ENCODE peak calls at places on chromosomes 6 and 20, in six cellular contexts. O, P, F, Z, J and N are unnamed samples.

GRCh38 chr6:125738276-125738675 is 11.2 kb upstream of the HEY2 start:
- DNase-seq in Z (no peak), F (no peak), P (no peak), J (no peak), O (no peak), N (no peak)

GRCh38 chr6:139659196-139659595 is 284.7 kb upstream of the CITED2 start:
- DNase-seq in J (no peak), O (no peak), F (no peak), P (no peak), Z (no peak), N (no peak)

GRCh38 chr6:80233955-80234354 is 127.5 kb downstream of the BCKDHB start:
- DNase-seq in O (no peak), Z (no peak), F (no peak), J (no peak), P (no peak), N (no peak)

GRCh38 chr6:110270166-110270565 is 88.0 kb downstream of the METTL24 start:
- DNase-seq in J (no peak), P (peak; percentile 70), Z (no peak), F (peak; percentile 1), O (peak; percentile 0), N (peak; percentile 22)

GRCh38 chr6:169723991-169724553 is at the start of gene PHF10:
- DNase-seq in P (no peak), Z (no peak), O (peak; percentile 19), J (no peak), F (no peak), N (peak; percentile 62)

GRCh38 chr6:77403424-77403823 is 59.9 kb downstream of the HTR1B start:
- DNase-seq in J (no peak), F (peak; percentile 55), Z (peak; percentile 44), P (no peak), O (peak; percentile 32), N (peak; percentile 67)

GRCh38 chr6:90401933-90402830 is 105.5 kb upstream of the BACH2 start:
- DNase-seq in F (peak; percentile 7), O (no peak), P (no peak), Z (no peak), J (no peak), N (no peak)

GRCh38 chr20:1478566-1478965 is 11.9 kb upstream of the NSFL1C start:
- DNase-seq in P (no peak), Z (peak; percentile 96), O (peak; percentile 69), F (peak; percentile 52), J (no peak), N (peak; percentile 82)

GRCh38 chr6:157651731-157652490 is 171.1 kb upstream of the SNX9 start:
- DNase-seq in J (no peak), O (no peak), P (no peak), Z (no peak), F (no peak), N (no peak)

GRCh38 chr6:3888153-3888957 is 39.2 kb downstream of the FAM50B start:
- DNase-seq in P (no peak), O (no peak), F (no peak), Z (no peak), J (no peak), N (peak; percentile 21)

GRCh38 chr20:13613917-13614316 is 24.8 kb downstream of the TASP1 start:
- DNase-seq in F (no peak), Z (no peak), P (no peak), J (peak; percentile 35), O (peak; percentile 67), N (peak; percentile 8)

GRCh38 chr20:1391640-1392442 is 1.0 kb downstream of the FKBP1A start:
- DNase-seq in O (peak; percentile 48), J (no peak), Z (peak; percentile 64), F (peak; percentile 43), P (peak; percentile 73), N (peak; percentile 48)

GRCh38 chr20:53829086-53829703 is 235.6 kb upstream of the ZNF217 start:
- DNase-seq in O (peak; percentile 97), F (peak; percentile 97), Z (peak; percentile 90), P (no peak), J (no peak), N (peak; percentile 99)

GRCh38 chr6:28537509-28538140 is 11.9 kb downstream of the GPX5 start:
- DNase-seq in J (no peak), Z (peak; percentile 75), P (peak; percentile 90), F (peak; percentile 4), O (peak; percentile 31), N (peak; percentile 2)

GRCh38 chr6:21360353-21360752 is 233.2 kb upstream of the SOX4 start:
- DNase-seq in J (no peak), F (no peak), P (peak; percentile 85), Z (peak; percentile 42), O (no peak), N (no peak)

GRCh38 chr6:24659547-24659946 is 7.2 kb downstream of the TDP2 start:
- DNase-seq in Z (no peak), J (no peak), P (no peak), F (peak; percentile 23), O (no peak), N (peak; percentile 41)

GRCh38 chr6:168681748-168682147 is 240.8 kb downstream of the SMOC2 start:
- DNase-seq in O (no peak), P (no peak), J (no peak), F (no peak), Z (no peak), N (no peak)
- H3K9me3 ChIP-seq in O (no peaks in the 10 kb centered on the region), P (no peaks in the 10 kb centered on the region), J (no peaks in the 10 kb centered on the region), F (peaks cover 31% of the 10 kb centered on the region), Z (peaks cover 23% of the 10 kb centered on the region), N (no peaks in the 10 kb centered on the region)

GRCh38 chr20:41006126-41006935 is 22.3 kb upstream of the TOP1 start:
- DNase-seq in J (no peak), P (no peak), Z (no peak), F (no peak), O (no peak), N (no peak)

GRCh38 chr20:41006936-41007871 is 21.4 kb upstream of the TOP1 start:
- DNase-seq in J (peak; percentile 52), Z (no peak), P (no peak), O (no peak), F (no peak), N (no peak)

GRCh38 chr20:41005361-41005729 is 23.3 kb upstream of the TOP1 start:
- DNase-seq in J (no peak), O (peak; percentile 95), P (no peak), F (peak; percentile 98), Z (peak; percentile 91), N (peak; percentile 94)

GRCh38 chr20:41011551-41012067 is 17.0 kb upstream of the TOP1 start:
- DNase-seq in P (no peak), Z (no peak), O (no peak), F (no peak), J (no peak), N (no peak)

DNA sequence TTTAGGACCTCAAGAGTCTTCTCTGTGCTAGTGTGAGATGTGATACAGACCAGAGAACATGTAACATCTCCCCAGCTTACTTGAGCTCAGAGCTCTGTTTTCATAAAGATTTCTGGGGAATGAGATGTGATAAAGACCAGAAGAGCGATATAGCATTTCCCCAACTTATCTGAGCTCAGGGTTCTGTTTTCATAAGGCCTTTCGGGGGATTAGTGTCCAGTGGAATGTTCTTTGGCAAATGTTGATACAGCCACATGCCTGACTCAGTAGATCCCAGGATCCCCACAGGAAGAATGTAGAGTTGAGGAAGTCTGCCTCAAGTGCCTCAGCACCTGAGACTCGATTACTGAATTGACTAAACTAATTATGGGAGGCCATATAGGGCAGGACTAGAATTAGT is 18.7 kb upstream of the TOP1 start:
- DNase-seq in P (no peak), J (peak; percentile 60), O (peak; percentile 75), Z (no peak), F (peak; percentile 69), N (no peak)
- H3K9ac ChIP-seq in P (no peak overlapping the region), J (no peak overlapping the region), O (no peak overlapping the region), Z (no peak overlapping the region), F (peak overlapping the region; percentile 26), N (no peak overlapping the region)

GRCh38 chr20:3000852-3001523 is 42.4 kb upstream of the GNRH2 start:
- DNase-seq in J (no peak), F (peak; percentile 75), Z (peak; percentile 20), O (peak; percentile 53), P (no peak), N (peak; percentile 67)

GRCh38 chr20:2993250-2993649 is 50.2 kb upstream of the GNRH2 start:
- DNase-seq in F (no peak), P (no peak), O (no peak), J (no peak), Z (no peak), N (no peak)

GRCh38 chr20:2991532-2991931 is 51.9 kb upstream of the GNRH2 start:
- DNase-seq in J (no peak), P (no peak), O (no peak), F (no peak), Z (no peak), N (no peak)

GRCh38 chr20:2998728-2999127 is 44.7 kb upstream of the GNRH2 start:
- DNase-seq in Z (no peak), J (no peak), F (no peak), O (no peak), P (no peak), N (no peak)

DNA sequence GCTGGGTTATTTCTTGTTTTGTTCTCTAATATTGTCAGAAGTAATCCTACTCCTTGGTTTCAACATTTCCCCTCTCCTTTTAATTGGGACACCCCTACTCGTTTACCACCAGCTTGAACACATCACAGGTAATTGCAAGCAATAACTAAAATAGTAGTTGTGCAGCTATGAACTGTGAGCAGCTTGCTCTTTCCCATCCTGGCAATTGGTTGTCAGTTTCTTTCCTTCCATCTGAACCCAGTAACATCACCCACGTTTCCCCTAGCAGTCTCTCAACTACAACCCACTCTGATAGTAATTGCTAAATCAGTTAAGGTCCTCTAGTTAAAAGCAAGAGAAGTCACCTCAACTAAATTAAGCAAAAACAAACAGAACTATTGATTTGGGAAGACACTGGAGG is 47.6 kb upstream of the GNRH2 start:
- DNase-seq in J (no peak), P (no peak), F (no peak), Z (no peak), O (no peak), N (no peak)
- H3K9me3 ChIP-seq in J (no peaks in the 10 kb centered on the region), P (no peaks in the 10 kb centered on the region), F (no peaks in the 10 kb centered on the region), Z (no peaks in the 10 kb centered on the region), O (no peaks in the 10 kb centered on the region), N (no peaks in the 10 kb centered on the region)

GRCh38 chr6:32666420-32667300 is at the start of gene HLA-DQB1:
- DNase-seq in O (no peak), J (peak; percentile 22), Z (peak; percentile 83), P (peak; percentile 80), F (no peak), N (peak; percentile 46)

GRCh38 chr6:32664354-32664753 is 2.1 kb downstream of the HLA-DQB1 start:
- DNase-seq in O (no peak), J (no peak), F (no peak), Z (no peak), P (no peak), N (no peak)

GRCh38 chr6:32662836-32663235 is 3.6 kb downstream of the HLA-DQB1 start:
- DNase-seq in P (no peak), F (no peak), J (no peak), O (no peak), Z (no peak), N (no peak)

GRCh38 chr6:32665621-32666140 is 776 bp downstream of the HLA-DQB1 start:
- DNase-seq in Z (no peak), J (no peak), P (no peak), O (no peak), F (no peak), N (no peak)

DNA sequence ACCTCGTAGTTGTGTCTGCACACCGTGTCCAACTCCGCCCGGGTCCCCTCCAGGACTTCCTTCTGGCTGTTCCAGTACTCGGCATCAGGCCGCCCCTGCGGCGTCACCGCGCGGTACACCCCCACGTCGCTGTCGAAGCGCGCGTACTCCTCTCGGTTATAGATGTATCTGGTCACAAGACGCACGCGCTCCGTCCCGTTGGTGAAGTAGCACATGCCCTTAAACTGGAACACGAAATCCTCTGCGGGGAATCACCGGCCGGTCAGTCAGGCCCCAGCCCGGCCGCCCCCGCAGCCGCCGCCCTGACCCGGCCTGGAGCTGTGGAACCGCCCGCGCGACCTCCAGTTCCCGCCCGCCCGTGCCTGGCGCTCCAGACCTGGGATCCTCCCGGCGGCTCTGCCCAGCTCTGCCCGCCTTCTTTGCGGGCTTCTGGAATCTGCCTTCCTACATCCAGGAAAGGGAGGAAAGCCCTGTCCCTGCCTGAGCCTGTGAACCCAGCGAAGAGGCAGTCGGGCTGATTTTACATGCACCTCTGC is 1.6 kb downstream of the HLA-DQB1 start:
- DNase-seq in J (no peak), F (no peak), P (peak; percentile 71), Z (peak; percentile 67), O (no peak), N (peak; percentile 25)
- H3K9ac ChIP-seq in J (no peak overlapping the region), F (no peak overlapping the region), P (no peak overlapping the region), Z (no peak overlapping the region), O (no peak overlapping the region), N (no peak overlapping the region)